ENCODE peak calls at places on chromosomes 6 and 20, in seven cellular contexts. H is A549, E is H1, P is endothelial cell of umbilical vein, D is HepG2, N is PC-3, J is neuronal stem cell. F is an unnamed sample.

GRCh38 chr20:58308680-58309527 is 611 bp upstream of the RAB22A start:
- DNase-seq in H (peak), E (peak), P (peak), D (no peak), N (peak), J (peak), F (peak)

GRCh38 chr6:112337209-112337638 is 9.9 kb upstream of the RFPL4B start:
- DNase-seq in H (peak), E (peak), P (peak), D (peak), N (peak), J (peak), F (peak)

GRCh38 chr6:68958327-68958726 is 323.2 kb downstream of the ADGRB3 start:
- DNase-seq in H (peak), E (no peak), P (no peak), D (peak), N (peak), J (no peak), F (no peak)

GRCh38 chr20:60928341-60928740 is 323.7 kb upstream of the CDH4 start:
- DNase-seq in H (no peak), E (no peak), P (no peak), D (no peak), N (no peak), J (no peak), F (no peak)

GRCh38 chr6:107847844-107848802 is 24.0 kb upstream of the SCML4 start:
- DNase-seq in H (peak), E (peak), P (peak), D (peak), N (peak), J (peak), F (peak)

GRCh38 chr6:106739387-106739786 is 110.0 kb downstream of the QRSL1 start:
- DNase-seq in H (peak), E (no peak), P (no peak), D (no peak), N (peak), J (no peak), F (no peak)

GRCh38 chr6:157563611-157564284 is 182.8 kb downstream of the ZDHHC14 start:
- DNase-seq in H (no peak), E (peak), P (no peak), D (no peak), N (no peak), J (no peak), F (no peak)

GRCh38 chr6:23851551-23851950 is 274.5 kb upstream of the NRSN1 start:
- DNase-seq in H (no peak), E (no peak), P (no peak), D (no peak), N (no peak), J (no peak), F (no peak)

GRCh38 chr20:50521709-50522674 is 11.8 kb downstream of the PTPN1 start:
- DNase-seq in H (no peak), E (no peak), P (no peak), D (no peak), N (no peak), J (no peak), F (no peak)

GRCh38 chr6:19024737-19025136 is 637.6 kb downstream of the RNF144B start:
- DNase-seq in H (peak), E (peak), P (no peak), D (peak), N (peak), J (peak), F (no peak)

GRCh38 chr6:77073410-77073760 is 389.9 kb downstream of the HTR1B start:
- DNase-seq in H (no peak), E (no peak), P (no peak), D (no peak), N (no peak), J (no peak), F (no peak)

GRCh38 chr20:55782861-55783260 is 222.5 kb downstream of the CBLN4 start:
- DNase-seq in H (no peak), E (no peak), P (no peak), D (no peak), N (no peak), J (no peak), F (no peak)

GRCh38 chr6:83183082-83183828 is 9.8 kb downstream of the PGM3 start:
- DNase-seq in H (peak), E (no peak), P (no peak), D (no peak), N (peak), J (no peak), F (peak)

GRCh38 chr6:135657207-135657606 is 159.7 kb upstream of the AHI1 start:
- DNase-seq in H (no peak), E (no peak), P (no peak), D (no peak), N (no peak), J (no peak), F (no peak)

GRCh38 chr6:139271056-139271455 is 20.7 kb downstream of the TXLNB start:
- DNase-seq in H (peak), E (no peak), P (no peak), D (no peak), N (peak), J (no peak), F (no peak)

GRCh38 chr20:63466861-63467260 is 5.6 kb downstream of the KCNQ2 start:
- DNase-seq in H (no peak), E (no peak), P (no peak), D (no peak), N (no peak), J (no peak), F (no peak)

GRCh38 chr20:34364013-34364382 is 925 bp downstream of the ITCH start:
- DNase-seq in H (peak), E (no peak), P (peak), D (no peak), N (peak), J (no peak), F (no peak)

GRCh38 chr6:30981942-30982772 is 1.4 kb upstream of the MUC21 start:
- DNase-seq in H (peak), E (peak), P (peak), D (peak), N (peak), J (peak), F (no peak)

GRCh38 chr6:128738112-128738511 is 144.8 kb upstream of the LAMA2 start:
- DNase-seq in H (no peak), E (no peak), P (no peak), D (no peak), N (peak), J (no peak), F (no peak)

GRCh38 chr6:95294047-95294446 is 283.3 kb upstream of the MANEA start:
- DNase-seq in H (no peak), E (no peak), P (no peak), D (no peak), N (no peak), J (no peak), F (no peak)

GRCh38 chr20:10674684-10675455 is 1.1 kb upstream of the JAG1 start:
- DNase-seq in H (peak), E (peak), P (peak), D (peak), N (peak), J (peak), F (peak)

GRCh38 chr6:11613858-11614257 is 76.3 kb downstream of the TMEM170B start:
- DNase-seq in H (peak), E (no peak), P (peak), D (no peak), N (peak), J (no peak), F (peak)

GRCh38 chr20:7980332-7981046 is 39.1 kb downstream of the TMX4 start:
- DNase-seq in H (peak), E (no peak), P (peak), D (peak), N (peak), J (peak), F (no peak)

GRCh38 chr6:14333556-14334305 is 216.2 kb downstream of the CD83 start:
- DNase-seq in H (no peak), E (no peak), P (no peak), D (no peak), N (no peak), J (no peak), F (peak)

GRCh38 chr6:158752613-158753012 is 66.6 kb downstream of the EZR start:
- DNase-seq in H (no peak), E (no peak), P (no peak), D (no peak), N (no peak), J (no peak), F (no peak)

GRCh38 chr6:142886431-142887170 is 58.4 kb downstream of the HIVEP2 start:
- DNase-seq in H (peak), E (no peak), P (peak), D (peak), N (peak), J (no peak), F (no peak)

GRCh38 chr6:52580905-52581304 is 4.0 kb upstream of the TRAM2 start:
- DNase-seq in H (no peak), E (no peak), P (no peak), D (no peak), N (no peak), J (no peak), F (no peak)

GRCh38 chr20:38880952-38881735 is 45.1 kb upstream of the FAM83D start:
- DNase-seq in H (no peak), E (no peak), P (no peak), D (no peak), N (no peak), J (no peak), F (no peak)

GRCh38 chr6:35253249-35253648 is 6.3 kb upstream of the ZNF76 start:
- DNase-seq in H (no peak), E (no peak), P (no peak), D (no peak), N (no peak), J (no peak), F (no peak)

GRCh38 chr20:21102252-21102609 is 3.9 kb downstream of the LINC00237 start:
- DNase-seq in H (no peak), E (peak), P (no peak), D (no peak), N (no peak), J (no peak), F (peak)

GRCh38 chr20:46350201-46350985 is 42.1 kb upstream of the CDH22 start:
- DNase-seq in H (peak), E (no peak), P (peak), D (no peak), N (peak), J (peak), F (peak)

DNA sequence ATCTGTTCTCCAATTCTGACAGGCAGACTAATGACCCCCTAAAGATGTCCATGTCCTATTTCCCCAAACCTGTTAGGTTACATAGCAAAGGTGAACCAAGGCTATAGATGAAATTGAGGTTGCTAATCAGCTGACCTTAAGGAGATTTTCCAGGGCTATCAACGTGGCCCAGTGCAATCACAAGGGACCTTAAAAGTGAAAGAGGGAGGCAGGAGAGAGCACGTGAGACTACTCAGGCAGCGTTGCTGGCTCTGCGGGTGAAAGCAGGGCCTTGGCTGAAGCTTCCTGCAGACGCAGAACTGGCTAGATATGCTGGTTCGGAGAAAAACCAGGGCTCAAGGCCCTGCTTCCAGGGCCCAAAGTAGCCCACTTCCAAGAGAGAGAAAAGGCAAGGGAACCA is 78.7 kb downstream of the NCOA7 start:
- DNase-seq in H (no peak), E (no peak), P (no peak), D (no peak), N (no peak), J (no peak), F (peak)
- H3K27ac ChIP-seq in H (peak), E (no peak), P (no peak), D (no peak), N (no peak), J (no peak), F (no peak)

GRCh38 chr20:62193079-62194025 is 10.5 kb downstream of the MTG2 start:
- DNase-seq in H (no peak), E (no peak), P (no peak), D (no peak), N (no peak), J (no peak), F (no peak)

GRCh38 chr20:62195072-62195400 is 12.2 kb downstream of the MTG2 start:
- DNase-seq in H (no peak), E (no peak), P (no peak), D (no peak), N (no peak), J (no peak), F (no peak)

GRCh38 chr20:62192635-62193034 is 9.8 kb downstream of the MTG2 start:
- DNase-seq in H (no peak), E (no peak), P (no peak), D (no peak), N (no peak), J (no peak), F (no peak)

GRCh38 chr20:62190639-62191411 is 8.0 kb downstream of the MTG2 start:
- DNase-seq in H (no peak), E (no peak), P (no peak), D (no peak), N (no peak), J (no peak), F (peak)

DNA sequence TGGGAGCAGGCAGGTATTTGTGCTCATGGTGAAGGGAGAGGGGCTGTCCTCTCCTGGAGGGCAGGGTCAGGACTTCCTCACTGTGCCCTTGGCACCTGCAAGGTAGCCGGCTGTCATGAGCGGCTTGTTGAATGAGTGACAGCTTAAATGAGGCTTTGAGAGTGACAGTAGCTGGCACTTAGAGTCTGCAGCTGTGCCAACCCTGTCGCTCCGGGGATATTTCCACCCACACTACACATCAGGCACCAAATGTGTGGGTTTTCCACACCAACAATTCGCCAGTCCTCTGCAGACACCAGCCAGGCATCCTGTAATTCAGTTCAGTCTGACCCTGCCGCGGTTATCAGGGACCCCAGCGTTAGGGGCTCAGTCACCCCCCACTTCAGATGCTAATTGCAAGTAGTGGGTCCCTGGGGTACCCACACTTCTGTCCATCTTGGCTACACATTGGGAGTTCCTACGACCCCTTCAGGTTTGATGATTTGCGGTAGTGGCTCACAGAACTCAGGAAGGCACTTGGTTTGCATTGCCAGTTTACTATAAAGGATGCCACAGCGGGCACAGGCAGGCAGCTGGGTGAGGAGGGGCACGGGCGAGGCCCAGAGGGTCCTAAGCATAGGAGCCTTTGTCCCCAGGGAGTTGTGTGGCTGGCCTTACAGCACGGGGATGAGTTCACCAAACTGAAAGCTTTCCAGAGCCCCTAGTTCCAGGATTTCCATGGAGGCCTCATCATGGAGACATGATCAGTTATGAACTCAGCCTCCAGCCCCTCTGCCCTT is 9.1 kb downstream of the MTG2 start:
- DNase-seq in H (no peak), E (no peak), P (no peak), D (no peak), N (no peak), J (no peak), F (peak)
- H3K4me2 ChIP-seq in H (no peak), E (no peak), P (no peak), D (no peak), N (no peak), J (no peak), F (no peak)

GRCh38 chr20:3889489-3890409 is 562 bp downstream of the PANK2 start:
- DNase-seq in H (peak), E (peak), P (peak), D (peak), N (peak), J (no peak), F (peak)

GRCh38 chr20:3888622-3889488 is at the start of gene PANK2:
- DNase-seq in H (peak), E (peak), P (peak), D (peak), N (peak), J (peak), F (peak)

GRCh38 chr20:3887870-3888614 is 1.1 kb upstream of the PANK2 start:
- DNase-seq in H (peak), E (no peak), P (no peak), D (no peak), N (peak), J (no peak), F (peak)

GRCh38 chr20:3890999-3891929 is 2.1 kb downstream of the PANK2 start:
- DNase-seq in H (no peak), E (no peak), P (no peak), D (no peak), N (peak), J (no peak), F (peak)

GRCh38 chr20:3890410-3890751 is 1.2 kb downstream of the PANK2 start:
- DNase-seq in H (no peak), E (no peak), P (no peak), D (peak), N (peak), J (no peak), F (peak)
- H3K27ac ChIP-seq in H (peak), E (peak), P (peak), D (peak), N (peak), J (no peak), F (peak)

GRCh38 chr20:33071198-33071597 is 8.2 kb upstream of the BPIFB4 start:
- DNase-seq in H (no peak), E (no peak), P (no peak), D (no peak), N (no peak), J (no peak), F (no peak)

GRCh38 chr20:33074675-33075074 is 4.8 kb upstream of the BPIFB4 start:
- DNase-seq in H (no peak), E (no peak), P (no peak), D (no peak), N (no peak), J (no peak), F (no peak)

GRCh38 chr20:33070413-33071053 is 8.9 kb upstream of the BPIFB4 start:
- DNase-seq in H (no peak), E (no peak), P (no peak), D (no peak), N (no peak), J (no peak), F (no peak)

GRCh38 chr20:33072813-33073212 is 6.6 kb upstream of the BPIFB4 start:
- DNase-seq in H (no peak), E (no peak), P (no peak), D (no peak), N (no peak), J (no peak), F (no peak)

DNA sequence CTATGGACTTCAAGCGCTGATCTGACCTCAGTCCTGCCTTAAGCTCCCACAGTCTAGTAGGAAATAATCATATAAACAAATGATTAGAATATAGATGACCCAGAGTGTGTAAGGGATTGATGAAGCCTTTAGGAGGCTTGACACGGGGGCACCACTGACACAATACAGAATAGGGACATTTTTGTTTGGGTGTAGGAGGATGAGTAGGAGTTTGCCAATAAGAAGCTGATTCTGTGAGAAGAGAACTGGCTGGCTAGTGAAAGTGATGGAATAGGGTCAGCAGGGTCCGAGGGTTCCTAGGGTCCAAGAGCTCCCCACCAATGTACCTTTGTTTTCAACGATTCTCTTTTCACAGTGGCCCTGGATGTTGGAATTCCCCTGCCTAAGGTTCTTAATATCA is 7.1 kb upstream of the BPIFB4 start:
- DNase-seq in H (no peak), E (no peak), P (no peak), D (no peak), N (no peak), J (no peak), F (no peak)
- H3K4me2 ChIP-seq in H (no peak), E (no peak), P (no peak), D (no peak), N (no peak), J (no peak), F (no peak)

GRCh38 chr20:32761417-32761830 is 761 bp upstream of the DNMT3B start:
- DNase-seq in H (no peak), E (no peak), P (no peak), D (no peak), N (no peak), J (no peak), F (no peak)
- H3K27ac ChIP-seq in H (peak), E (peak), P (no peak), D (peak), N (peak), J (peak), F (no peak)

GRCh38 chr6:27684264-27685211 is 211.6 kb upstream of the ZNF184 start:
- DNase-seq in H (peak), E (peak), P (peak), D (peak), N (peak), J (no peak), F (peak)
- H3K4me2 ChIP-seq in H (peak), E (peak), P (no peak), D (peak), N (peak), J (peak), F (no peak)